ENCODE peak calls at places on chromosomes 12 and 14, in five cellular contexts. T is stomach, G is tibial artery, N is psoas muscle, I is colonic mucosa. R is an unnamed sample.

GRCh38 chr12:45726594-45727300 is 2.8 kb upstream of the ARID2 start:
- DNase-seq in T (peak), G (peak), N (peak), I (peak), R (peak)

GRCh38 chr12:59149995-59150642 is 229.8 kb upstream of the LRIG3 start:
- DNase-seq in T (no peak), G (no peak), N (no peak), I (peak), R (peak)

GRCh38 chr12:2356601-2357125 is 303.9 kb downstream of the CACNA1C start:
- DNase-seq in T (no peak), G (no peak), N (no peak), I (no peak), R (no peak)

GRCh38 chr12:93115646-93116045 is 186.6 kb upstream of the EEA1 start:
- DNase-seq in T (no peak), G (no peak), N (no peak), I (peak), R (no peak)

GRCh38 chr14:80388980-80389711 is 177.8 kb upstream of the DIO2 start:
- DNase-seq in T (no peak), G (no peak), N (no peak), I (no peak), R (peak)

GRCh38 chr14:105818712-105819005 is 292.3 kb downstream of the TMEM121 start:
- DNase-seq in T (no peak), G (no peak), N (no peak), I (no peak), R (no peak)

GRCh38 chr12:69331846-69332684 is 16.1 kb upstream of the LYZ start:
- DNase-seq in T (no peak), G (no peak), N (no peak), I (peak), R (no peak)

GRCh38 chr12:6273209-6273928 is 37.1 kb upstream of the PLEKHG6 start:
- DNase-seq in T (no peak), G (no peak), N (no peak), I (no peak), R (no peak)

GRCh38 chr14:32077081-32078029 is at the start of gene ARHGAP5:
- DNase-seq in T (peak), G (peak), N (no peak), I (peak), R (peak)

GRCh38 chr14:53599221-53599945 is 357.2 kb downstream of the BMP4 start:
- DNase-seq in T (no peak), G (no peak), N (no peak), I (no peak), R (no peak)

GRCh38 chr12:54984602-54985376 is at the start of gene TESPA1:
- DNase-seq in T (peak), G (peak), N (peak), I (peak), R (no peak)

GRCh38 chr12:122054842-122055544 is 23.6 kb upstream of the MLXIP start:
- DNase-seq in T (no peak), G (no peak), N (no peak), I (no peak), R (no peak)

GRCh38 chr14:71588028-71588427 is 344.2 kb upstream of the RGS6 start:
- DNase-seq in T (no peak), G (no peak), N (no peak), I (no peak), R (peak)

GRCh38 chr14:105139212-105139825 is 29.3 kb downstream of the JAG2 start:
- DNase-seq in T (no peak), G (peak), N (no peak), I (no peak), R (no peak)

GRCh38 chr12:26090853-26091510 is 33.9 kb downstream of the BHLHE41 start:
- DNase-seq in T (no peak), G (no peak), N (no peak), I (no peak), R (no peak)

GRCh38 chr14:104204660-104205149 is 66.3 kb downstream of the KIF26A start:
- DNase-seq in T (no peak), G (no peak), N (no peak), I (no peak), R (no peak)

GRCh38 chr12:67415473-67415872 is 146.3 kb downstream of the CAND1 start:
- DNase-seq in T (no peak), G (no peak), N (no peak), I (no peak), R (peak)

GRCh38 chr14:101469382-101470251 is 91.7 kb upstream of the DIO3 start:
- DNase-seq in T (peak), G (peak), N (no peak), I (no peak), R (no peak)

GRCh38 chr12:112347521-112347920 is 34.7 kb downstream of the HECTD4 start:
- DNase-seq in T (no peak), G (no peak), N (no peak), I (no peak), R (peak)

GRCh38 chr12:68175566-68176033 is 16.1 kb upstream of the IFNG start:
- DNase-seq in T (no peak), G (no peak), N (no peak), I (no peak), R (no peak)

GRCh38 chr12:53223391-53224267 is 8.4 kb downstream of the RARG start:
- DNase-seq in T (no peak), G (peak), N (no peak), I (no peak), R (peak)

GRCh38 chr12:89895591-89895990 is 187.0 kb upstream of the ATP2B1 start:
- DNase-seq in T (no peak), G (no peak), N (no peak), I (no peak), R (no peak)

GRCh38 chr14:95240859-95241813 is 78.6 kb downstream of the CLMN start:
- DNase-seq in T (no peak), G (no peak), N (no peak), I (no peak), R (no peak)

GRCh38 chr12:54932691-54933090 is 51.9 kb downstream of the TESPA1 start:
- DNase-seq in T (no peak), G (no peak), N (no peak), I (peak), R (peak)

GRCh38 chr12:57476162-57476992 is 3.3 kb downstream of the ARHGAP9 start:
- DNase-seq in T (peak), G (no peak), N (no peak), I (no peak), R (no peak)

GRCh38 chr12:96063046-96063445 is 27.7 kb upstream of the LTA4H start:
- DNase-seq in T (no peak), G (no peak), N (no peak), I (no peak), R (peak)

GRCh38 chr14:51547260-51547659 is 104.5 kb upstream of the FRMD6 start:
- DNase-seq in T (no peak), G (peak), N (no peak), I (peak), R (peak)

GRCh38 chr12:108572166-108572790 is 9.9 kb downstream of the ISCU start:
- DNase-seq in T (no peak), G (no peak), N (no peak), I (peak), R (peak)

GRCh38 chr12:81644503-81644902 is 114.6 kb downstream of the PPFIA2 start:
- DNase-seq in T (no peak), G (no peak), N (no peak), I (no peak), R (peak)

GRCh38 chr12:69007166-69007857 is 74.3 kb upstream of the CPM start:
- DNase-seq in T (peak), G (no peak), N (no peak), I (peak), R (peak)

GRCh38 chr14:88009486-88009885 is 4.6 kb downstream of the GPR65 start:
- DNase-seq in T (no peak), G (no peak), N (no peak), I (no peak), R (no peak)

GRCh38 chr12:109818900-109819500 is 14.2 kb downstream of the TRPV4 start:
- DNase-seq in T (no peak), G (no peak), N (no peak), I (no peak), R (peak)

GRCh38 chr12:78118036-78118435 is 287.3 kb downstream of the NAV3 start:
- DNase-seq in T (no peak), G (no peak), N (no peak), I (no peak), R (no peak)

GRCh38 chr14:94646481-94646880 is 34.3 kb downstream of the SERPINA3 start:
- DNase-seq in T (no peak), G (no peak), N (no peak), I (no peak), R (peak)

GRCh38 chr14:35336171-35337073 is 44.2 kb downstream of the PSMA6 start:
- DNase-seq in T (peak), G (peak), N (peak), I (peak), R (peak)

GRCh38 chr12:123250471-123251383 is 17.5 kb downstream of the MTRFR start:
- DNase-seq in T (peak), G (no peak), N (no peak), I (peak), R (no peak)

GRCh38 chr14:92108345-92109254 is 2.2 kb upstream of the ATXN3 start:
- DNase-seq in T (no peak), G (no peak), N (no peak), I (no peak), R (no peak)

GRCh38 chr12:25781223-25781622 is 177.3 kb upstream of the RASSF8 start:
- DNase-seq in T (no peak), G (no peak), N (no peak), I (no peak), R (no peak)

GRCh38 chr12:11348439-11348838 is 38.2 kb upstream of the PRB4 start:
- DNase-seq in T (no peak), G (no peak), N (no peak), I (no peak), R (no peak)

GRCh38 chr12:11344504-11344903 is 34.3 kb upstream of the PRB4 start:
- DNase-seq in T (no peak), G (no peak), N (no peak), I (no peak), R (no peak)

DNA sequence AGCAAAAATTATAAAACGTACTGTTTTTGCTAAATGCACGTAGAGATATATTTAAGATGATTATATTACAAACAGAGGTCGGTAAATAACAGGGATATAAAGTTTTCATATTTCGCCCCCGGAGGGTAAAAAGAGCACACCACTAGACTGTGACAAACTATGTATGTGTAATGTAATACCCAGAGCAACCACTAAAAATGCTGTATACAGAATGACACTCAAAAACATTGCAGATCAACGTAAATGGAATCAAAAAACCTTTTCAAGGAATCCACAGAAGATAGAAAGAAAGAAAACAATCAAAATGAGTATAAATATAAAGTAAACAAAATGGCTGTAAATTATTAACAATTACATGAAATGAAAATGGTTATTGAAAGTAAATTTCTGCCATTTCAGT is 37.6 kb upstream of the PRB4 start:
- DNase-seq in T (no peak), G (no peak), N (no peak), I (no peak), R (no peak)
- TF ChIP-seq CTCF in T (no peak), G (no peak), N (no peak), I (no peak), R (no peak)

GRCh38 chr12:133203344-133204263 is 22.3 kb downstream of the ZNF268 start:
- DNase-seq in T (no peak), G (no peak), N (no peak), I (no peak), R (peak)

GRCh38 chr12:133202493-133203343 is 21.4 kb downstream of the ZNF268 start:
- DNase-seq in T (no peak), G (no peak), N (no peak), I (no peak), R (no peak)

GRCh38 chr12:133204264-133204603 is 22.9 kb downstream of the ZNF268 start:
- DNase-seq in T (no peak), G (no peak), N (no peak), I (no peak), R (no peak)

GRCh38 chr12:133206390-133206789 is 25.1 kb downstream of the ZNF268 start:
- DNase-seq in T (no peak), G (no peak), N (no peak), I (no peak), R (no peak)

DNA sequence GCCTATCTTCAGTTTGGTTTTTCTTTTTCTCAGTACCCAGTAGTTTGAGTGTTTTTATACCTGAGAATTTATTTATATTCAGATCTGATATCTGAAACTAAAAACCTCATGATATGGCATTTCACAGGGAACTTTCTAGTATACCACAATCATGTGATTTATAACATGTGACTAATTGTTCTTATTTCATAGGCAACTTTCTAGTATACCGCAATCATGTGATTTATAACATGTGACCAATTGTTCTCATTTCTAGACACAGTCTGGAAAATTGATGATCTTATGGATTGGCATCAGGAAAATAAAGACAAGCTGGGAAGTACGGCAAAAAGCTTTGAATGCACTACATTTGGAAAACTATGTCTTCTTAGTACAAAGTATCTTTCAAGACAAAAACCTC is 20.6 kb downstream of the ZNF268 start:
- DNase-seq in T (no peak), G (no peak), N (no peak), I (no peak), R (no peak)
- H3K4me3 ChIP-seq in T (no peak), G (no peak), N (no peak), I (no peak), R (no peak)

GRCh38 chr12:61367281-61367785 is 892.9 kb upstream of the USP15 start:
- DNase-seq in T (no peak), G (no peak), N (no peak), I (no peak), R (no peak)
- TF ChIP-seq CTCF in T (no peak), G (no peak), N (no peak), I (no peak), R (no peak)

DNA sequence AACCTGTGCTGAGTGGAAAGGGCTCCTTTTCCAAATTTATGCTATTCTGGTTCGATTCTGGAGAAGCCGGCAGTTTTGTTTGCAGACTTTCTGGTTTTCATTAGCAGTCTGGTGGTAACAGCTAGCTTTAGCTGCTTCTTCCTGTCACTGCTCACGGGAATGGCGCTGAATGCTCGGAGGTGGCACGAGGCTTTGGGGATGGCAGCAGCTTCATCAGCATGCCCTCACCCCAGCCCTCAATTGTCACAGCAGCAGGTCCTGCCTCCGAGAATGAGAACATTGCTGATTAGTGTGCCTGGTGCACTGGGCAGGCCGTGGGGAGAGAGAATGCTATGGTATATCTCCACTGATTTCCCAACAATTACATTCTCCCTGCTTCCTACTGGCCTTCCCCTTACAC is 73.6 kb downstream of the SAMD4A start:
- DNase-seq in T (no peak), G (no peak), N (no peak), I (no peak), R (no peak)
- H3K4me3 ChIP-seq in T (no peak), G (no peak), N (no peak), I (no peak), R (no peak)

GRCh38 chr12:62983594-62983993 is 48.6 kb upstream of the PPM1H start:
- DNase-seq in T (peak), G (no peak), N (no peak), I (no peak), R (no peak)
- TF ChIP-seq CTCF in T (peak), G (no peak), N (no peak), I (no peak), R (no peak)

GRCh38 chr12:16112626-16113560 is 164.6 kb downstream of the SLC15A5 start:
- DNase-seq in T (no peak), G (no peak), N (no peak), I (no peak), R (no peak)
- H3K4me3 ChIP-seq in T (no peak), G (no peak), N (no peak), I (no peak), R (no peak)

DNA sequence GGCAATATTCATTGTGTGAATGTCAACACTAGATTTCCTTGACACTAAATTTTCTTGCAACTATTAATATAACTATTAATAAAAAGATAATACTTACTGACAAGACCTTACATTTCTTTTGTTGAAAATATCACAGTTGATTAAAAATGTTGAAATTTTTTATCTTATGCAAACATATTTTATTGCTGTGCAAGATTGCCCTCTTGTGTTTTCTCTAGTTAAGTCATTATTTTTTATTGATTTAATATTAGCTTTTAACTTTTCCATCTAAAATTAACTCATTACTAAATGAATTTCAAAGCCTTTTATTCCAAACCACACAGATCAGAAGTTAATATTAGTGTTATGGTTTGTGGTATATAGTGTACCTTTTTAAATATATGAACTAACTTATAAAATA is 11.7 kb upstream of the NAA30 start:
- DNase-seq in T (no peak), G (no peak), N (no peak), I (no peak), R (peak)
- TF ChIP-seq CTCF in T (no peak), G (no peak), N (no peak), I (no peak), R (peak)